ENCODE peak calls at places on chromosomes 7 and 10, in four cellular contexts. S, P, H and Q are unnamed samples.

GRCh38 chr10:20327954-20328353 is 511.7 kb downstream of the PLXDC2 start:
- DNase-seq in S (no peak), P (no peak), H (no peak), Q (no peak)

GRCh38 chr7:74598558-74598957 is 59.0 kb upstream of the GTF2I start:
- DNase-seq in S (no peak), P (no peak), H (no peak), Q (no peak)

GRCh38 chr10:101331960-101332359 is 22.0 kb upstream of the BTRC start:
- DNase-seq in S (no peak), P (no peak), H (no peak), Q (no peak)

GRCh38 chr10:6239213-6239991 is 36.7 kb downstream of the PFKFB3 start:
- DNase-seq in S (peak), P (peak), H (peak), Q (peak)

GRCh38 chr7:18846765-18847215 is 270.6 kb downstream of the TWIST1 start:
- DNase-seq in S (no peak), P (no peak), H (no peak), Q (no peak)

GRCh38 chr7:148712610-148713330 is 14.1 kb downstream of the CUL1 start:
- DNase-seq in S (no peak), P (no peak), H (no peak), Q (no peak)

GRCh38 chr10:1411451-1411850 is 325.9 kb downstream of the ADARB2 start:
- DNase-seq in S (no peak), P (no peak), H (no peak), Q (no peak)

GRCh38 chr10:128851726-128852125 is 615.3 kb upstream of the MGMT start:
- DNase-seq in S (no peak), P (no peak), H (no peak), Q (no peak)

GRCh38 chr10:61642692-61643091 is 20.0 kb upstream of the CABCOCO1 start:
- DNase-seq in S (no peak), P (no peak), H (no peak), Q (no peak)

GRCh38 chr7:36158321-36158605 is 5.2 kb downstream of the EEPD1 start:
- DNase-seq in S (no peak), P (no peak), H (no peak), Q (no peak)

GRCh38 chr10:19332304-19332703 is 283.7 kb downstream of the MALRD1 start:
- DNase-seq in S (no peak), P (no peak), H (no peak), Q (no peak)

GRCh38 chr10:47088656-47089354 is 177.6 kb downstream of the PTPN20 start:
- DNase-seq in S (no peak), P (no peak), H (no peak), Q (no peak)

GRCh38 chr10:129706081-129706480 is 239.0 kb downstream of the MGMT start:
- DNase-seq in S (no peak), P (no peak), H (no peak), Q (no peak)

GRCh38 chr10:79995979-79996629 is 47.2 kb upstream of the SFTPD start:
- DNase-seq in S (no peak), P (no peak), H (no peak), Q (no peak)

GRCh38 chr10:33706746-33707145 is 372.3 kb upstream of the NRP1 start:
- DNase-seq in S (no peak), P (no peak), H (no peak), Q (no peak)

GRCh38 chr10:111076191-111076681 is 593 bp upstream of the ADRA2A start:
- DNase-seq in S (peak), P (peak), H (peak), Q (peak)

GRCh38 chr10:129500617-129501339 is 33.7 kb downstream of the MGMT start:
- DNase-seq in S (no peak), P (no peak), H (no peak), Q (no peak)

GRCh38 chr10:111207525-111207924 is 130.7 kb downstream of the ADRA2A start:
- DNase-seq in S (no peak), P (no peak), H (peak), Q (no peak)

GRCh38 chr10:68276224-68276623 is 44.3 kb upstream of the ATOH7 start:
- DNase-seq in S (no peak), P (no peak), H (no peak), Q (no peak)

GRCh38 chr10:124255556-124255955 is 162.2 kb upstream of the CHST15 start:
- DNase-seq in S (no peak), P (no peak), H (no peak), Q (peak)

GRCh38 chr7:132743974-132744373 is 167.7 kb upstream of the PLXNA4 start:
- DNase-seq in S (no peak), P (no peak), H (no peak), Q (no peak)

GRCh38 chr7:79598351-79598750 is 144.9 kb upstream of the MAGI2 start:
- DNase-seq in S (no peak), P (no peak), H (no peak), Q (no peak)

GRCh38 chr7:17779381-17779780 is 160.9 kb downstream of the SNX13 start:
- DNase-seq in S (no peak), P (no peak), H (no peak), Q (no peak)

GRCh38 chr7:17679427-17679826 is 260.9 kb downstream of the SNX13 start:
- DNase-seq in S (no peak), P (no peak), H (no peak), Q (peak)

GRCh38 chr7:106610996-106611886 is 49.7 kb downstream of the CCDC71L start:
- DNase-seq in S (no peak), P (no peak), H (no peak), Q (no peak)

GRCh38 chr10:17428616-17429097 is 25.7 kb downstream of the ST8SIA6 start:
- DNase-seq in S (no peak), P (no peak), H (peak), Q (no peak)
- TF ChIP-seq EP300 in S (no peak), P (no peak), H (no peak), Q (no peak)

GRCh38 chr10:3702569-3702968 is 82.4 kb downstream of the KLF6 start:
- DNase-seq in S (no peak), P (no peak), H (no peak), Q (no peak)

GRCh38 chr10:3702056-3702546 is 82.9 kb downstream of the KLF6 start:
- DNase-seq in S (no peak), P (no peak), H (no peak), Q (no peak)

GRCh38 chr10:3708830-3709229 is 76.2 kb downstream of the KLF6 start:
- DNase-seq in S (no peak), P (no peak), H (no peak), Q (no peak)

GRCh38 chr10:3701490-3701889 is 83.5 kb downstream of the KLF6 start:
- DNase-seq in S (no peak), P (no peak), H (no peak), Q (no peak)

DNA sequence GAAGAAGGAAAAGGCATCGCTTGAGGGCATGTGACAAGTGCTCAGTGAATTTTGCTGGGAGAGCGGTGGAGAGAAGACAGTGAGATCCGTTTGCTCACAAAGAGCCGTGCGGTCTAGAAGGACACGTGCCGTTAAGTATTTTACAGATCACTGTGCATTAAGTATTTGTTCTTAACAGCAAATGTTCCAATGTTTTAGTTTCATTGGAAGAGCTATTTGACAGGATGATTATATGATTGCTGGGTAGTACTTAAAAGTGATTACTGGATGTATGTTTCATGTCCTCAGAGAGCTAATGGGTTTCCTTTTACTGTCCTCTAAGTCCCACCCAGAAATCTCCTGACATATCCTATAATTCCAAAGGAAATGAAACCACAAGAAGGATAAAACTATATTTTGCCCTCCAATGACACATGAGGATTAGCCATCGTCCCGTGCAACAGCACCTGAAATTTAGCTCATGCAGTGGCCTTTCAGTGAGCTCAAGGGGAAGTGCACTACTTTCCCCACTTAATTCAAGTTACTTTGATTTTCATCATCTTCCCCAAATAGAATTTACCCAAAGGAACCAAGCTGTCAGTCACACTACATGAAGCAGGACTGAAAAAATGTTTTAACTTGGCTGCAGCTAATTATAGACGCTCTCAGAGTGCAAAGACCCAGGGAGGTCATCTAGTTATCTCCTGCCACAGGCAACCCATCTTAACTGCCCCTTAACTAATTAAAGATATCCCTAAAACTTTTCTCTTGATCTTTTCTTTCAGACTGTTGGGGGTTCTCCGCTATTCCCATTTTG is 80.2 kb downstream of the KLF6 start:
- DNase-seq in S (no peak), P (no peak), H (no peak), Q (no peak)
- TF ChIP-seq EP300 in S (no peak), P (no peak), H (no peak), Q (no peak)

GRCh38 chr10:95333997-95334792 is 43.4 kb upstream of the PDLIM1 start:
- DNase-seq in S (peak), P (peak), H (peak), Q (peak)
- TF ChIP-seq EP300 in S (no peak), P (no peak), H (peak), Q (no peak)

GRCh38 chr10:88702848-88703597 is 3.0 kb upstream of the LIPK start:
- DNase-seq in S (no peak), P (peak), H (peak), Q (no peak)
- TF ChIP-seq EP300 in S (no peak), P (no peak), H (no peak), Q (no peak)